ENCODE peak calls at places on chromosomes 1 and 21, in nine cellular contexts. R is small intestine, H is aorta, Y is neural progenitor cell, C is body of pancreas, S is endodermal cell, U is H9, D is ovary, O is mammary epithelial cell. T is an unnamed sample.

GRCh38 chr1:29271724-29272123 is 35.4 kb downstream of the PTPRU start:
- DNase-seq in R (peak; percentile 68), H (peak; percentile 84), Y (peak; percentile 84), C (peak; percentile 78), S (peak; percentile 94), U (peak; percentile 89), D (peak; percentile 64), O (peak; percentile 41), T (no peak)

GRCh38 chr1:213070399-213070798 is 19.4 kb downstream of the RPS6KC1 start:
- DNase-seq in R (peak; percentile 33), H (no peak), Y (no peak), C (peak; percentile 12), S (no peak), U (no peak), D (no peak), O (peak; percentile 49), T (no peak)

GRCh38 chr1:207248544-207249206 is 72.8 kb upstream of the CD55 start:
- DNase-seq in R (no peak), H (no peak), Y (no peak), C (no peak), S (no peak), U (no peak), D (no peak), O (peak; percentile 48), T (no peak)

GRCh38 chr1:218739426-218739825 is 394.3 kb downstream of the TGFB2 start:
- DNase-seq in R (no peak), H (no peak), Y (no peak), C (no peak), S (no peak), U (no peak), D (peak; percentile 59), O (no peak), T (no peak)

GRCh38 chr1:43452789-43453441 is 816 bp downstream of the HYI start:
- DNase-seq in R (peak; percentile 40), H (no peak), Y (peak; percentile 51), C (peak; percentile 61), S (peak; percentile 88), U (peak; percentile 75), D (peak; percentile 57), O (no peak), T (no peak)

GRCh38 chr1:59126361-59126760 is 170.5 kb upstream of the FGGY start:
- DNase-seq in R (no peak), H (no peak), Y (no peak), C (no peak), S (no peak), U (no peak), D (no peak), O (no peak), T (no peak)

GRCh38 chr1:156106624-156107488 is 7.7 kb upstream of the LMNA start:
- DNase-seq in R (no peak), H (peak; percentile 82), Y (peak; percentile 72), C (no peak), S (peak; percentile 95), U (peak; percentile 83), D (no peak), O (no peak), T (no peak)

GRCh38 chr1:226945858-226946245 is 5.8 kb downstream of the COQ8A start:
- DNase-seq in R (peak; percentile 10), H (no peak), Y (no peak), C (no peak), S (no peak), U (no peak), D (no peak), O (no peak), T (no peak)

GRCh38 chr1:230175839-230176238 is 108.8 kb downstream of the GALNT2 start:
- DNase-seq in R (no peak), H (no peak), Y (no peak), C (no peak), S (peak; percentile 6), U (peak; percentile 4), D (no peak), O (no peak), T (no peak)

GRCh38 chr1:230179249-230179648 is 112.2 kb downstream of the GALNT2 start:
- DNase-seq in R (no peak), H (no peak), Y (no peak), C (no peak), S (no peak), U (no peak), D (no peak), O (no peak), T (no peak)

GRCh38 chr1:230174041-230174440 is 107.0 kb downstream of the GALNT2 start:
- DNase-seq in R (no peak), H (no peak), Y (no peak), C (no peak), S (peak; percentile 40), U (peak; percentile 19), D (no peak), O (no peak), T (no peak)

GRCh38 chr1:230174765-230175747 is 108.0 kb downstream of the GALNT2 start:
- DNase-seq in R (peak; percentile 89), H (no peak), Y (no peak), C (no peak), S (peak; percentile 39), U (peak; percentile 22), D (no peak), O (no peak), T (no peak)

GRCh38 chr1:230176871-230177411 is 109.9 kb downstream of the GALNT2 start:
- DNase-seq in R (no peak), H (peak; percentile 86), Y (peak; percentile 62), C (peak; percentile 77), S (peak; percentile 40), U (peak; percentile 21), D (peak; percentile 75), O (no peak), T (no peak)
- H3K27ac ChIP-seq in R (peak overlapping the region; percentile 2), H (peak overlapping the region; percentile 49), Y (no peak overlapping the region), C (peak overlapping the region; percentile 63), S (no peak overlapping the region), U (no peak overlapping the region), D (peak overlapping the region; percentile 13), O (no peak overlapping the region), T (no peak overlapping the region)

GRCh38 chr1:203284411-203285208 is 20.7 kb upstream of the BTG2 start:
- DNase-seq in R (peak; percentile 56), H (peak; percentile 31), Y (no peak), C (peak; percentile 47), S (no peak), U (no peak), D (peak; percentile 14), O (no peak), T (no peak)
- H3K4me1 ChIP-seq in R (peaks cover 40% of the 10 kb centered on the region), H (no peaks in the 10 kb centered on the region), Y (peaks cover 38% of the 10 kb centered on the region), C (peaks cover 82% of the 10 kb centered on the region), S (peaks cover 15% of the 10 kb centered on the region), U (peaks cover 4% of the 10 kb centered on the region), D (peaks cover 12% of the 10 kb centered on the region), O (peaks cover 39% of the 10 kb centered on the region), T (peaks cover 80% of the 10 kb centered on the region)

GRCh38 chr1:147673401-147673800 is 3.1 kb upstream of the ACP6 start:
- DNase-seq in R (no peak), H (no peak), Y (no peak), C (no peak), S (no peak), U (no peak), D (no peak), O (no peak), T (no peak)

GRCh38 chr1:147665521-147665920 is 4.8 kb downstream of the ACP6 start:
- DNase-seq in R (no peak), H (no peak), Y (peak; percentile 38), C (no peak), S (peak; percentile 57), U (no peak), D (no peak), O (no peak), T (no peak)

GRCh38 chr1:147670319-147671003 is at the start of gene ACP6:
- DNase-seq in R (peak; percentile 97), H (peak; percentile 98), Y (peak; percentile 96), C (peak; percentile 97), S (peak; percentile 99), U (peak; percentile 98), D (peak; percentile 93), O (peak; percentile 88), T (peak; percentile 99)

GRCh38 chr1:147673816-147674215 is 3.5 kb upstream of the ACP6 start:
- DNase-seq in R (no peak), H (no peak), Y (no peak), C (no peak), S (no peak), U (no peak), D (no peak), O (no peak), T (no peak)

DNA sequence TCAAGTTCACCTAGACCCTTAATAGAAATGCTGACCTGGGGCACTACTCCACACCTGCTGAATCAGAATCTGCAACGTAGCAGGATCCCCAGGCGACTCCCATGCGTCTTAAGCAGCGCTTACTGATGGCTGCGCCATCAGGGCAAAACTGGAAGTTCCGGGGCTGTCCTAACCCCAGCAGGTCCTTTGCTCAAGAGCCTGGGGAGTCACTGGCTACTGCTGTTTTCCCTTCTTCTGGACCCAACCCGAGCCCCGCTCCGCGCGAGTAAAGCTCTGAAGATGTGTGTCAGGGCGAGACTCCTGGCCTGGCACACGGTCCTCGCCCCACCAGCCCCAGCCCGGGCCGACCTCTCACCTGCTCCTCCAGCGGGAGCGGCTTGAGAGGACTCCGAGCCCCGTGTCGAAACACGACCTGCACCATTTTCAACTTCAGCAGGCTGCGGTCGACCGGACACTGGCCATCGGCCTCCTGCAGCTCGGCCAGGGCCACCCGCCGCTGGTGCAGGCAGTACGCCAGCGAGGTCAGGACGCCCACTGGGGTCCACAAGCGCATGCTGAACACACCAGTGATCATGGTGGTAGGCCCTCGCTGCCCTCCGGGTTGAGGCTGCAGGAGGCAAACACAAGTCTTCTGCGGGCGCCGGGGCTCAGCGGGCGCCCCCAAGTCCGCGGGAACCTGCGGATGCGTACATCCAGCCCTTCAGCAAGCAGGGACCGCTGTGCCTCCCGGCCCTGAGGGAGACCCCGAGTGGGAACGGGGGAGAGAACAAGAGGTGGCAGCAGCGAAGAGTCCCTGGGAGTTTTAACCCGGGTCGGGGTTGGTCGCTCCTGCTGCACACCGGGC is 627 bp downstream of the ACP6 start:
- DNase-seq in R (peak; percentile 67), H (peak; percentile 84), Y (peak; percentile 64), C (peak; percentile 65), S (peak; percentile 84), U (peak; percentile 69), D (peak; percentile 39), O (peak; percentile 64), T (peak; percentile 69)
- H3K27ac ChIP-seq in R (peak overlapping the region; percentile 82), H (peak overlapping the region; percentile 76), Y (no peak overlapping the region), C (peak overlapping the region; percentile 87), S (peak overlapping the region; percentile 13), U (no peak overlapping the region), D (no peak overlapping the region), O (no peak overlapping the region), T (peak overlapping the region; percentile 86)

GRCh38 chr21:41871302-41872030 is 7.7 kb downstream of the PRDM15 start:
- DNase-seq in R (no peak), H (no peak), Y (no peak), C (no peak), S (no peak), U (no peak), D (no peak), O (no peak), T (no peak)

GRCh38 chr21:41868062-41868710 is 11.0 kb downstream of the PRDM15 start:
- DNase-seq in R (no peak), H (peak; percentile 9), Y (no peak), C (no peak), S (no peak), U (no peak), D (no peak), O (no peak), T (no peak)

GRCh38 chr21:41867313-41867712 is 11.8 kb downstream of the PRDM15 start:
- DNase-seq in R (no peak), H (no peak), Y (no peak), C (no peak), S (peak; percentile 26), U (no peak), D (no peak), O (no peak), T (no peak)

GRCh38 chr21:41873005-41873404 is 6.1 kb downstream of the PRDM15 start:
- DNase-seq in R (no peak), H (no peak), Y (no peak), C (no peak), S (no peak), U (no peak), D (no peak), O (no peak), T (no peak)

GRCh38 chr21:41869771-41870170 is 9.4 kb downstream of the PRDM15 start:
- DNase-seq in R (no peak), H (peak; percentile 38), Y (no peak), C (no peak), S (no peak), U (no peak), D (no peak), O (no peak), T (no peak)
- H3K4me1 ChIP-seq in R (no peaks in the 10 kb centered on the region), H (no peaks in the 10 kb centered on the region), Y (peaks cover 16% of the 10 kb centered on the region), C (peaks cover 16% of the 10 kb centered on the region), S (no peaks in the 10 kb centered on the region), U (no peaks in the 10 kb centered on the region), D (no peaks in the 10 kb centered on the region), O (no peaks in the 10 kb centered on the region), T (no peaks in the 10 kb centered on the region)

T was measured in left lung.